ENCODE peak calls at places on chromosome 1, in six cellular contexts. S is adrenal gland, F is lung, Z is AG04449, D is activated B cell treated with CpG ODN at 0.5 μM for 24 hours, C is MCF 10A. N is an unnamed sample.
A peak's percentile ranks its signal among the peaks of the same experiment; 100 is the strongest.

GRCh38 chr1:1842360-1843146 is 48.3 kb downstream of the GNB1 start:
- DNase-seq in D (no peak), F (no peak), C (no peak), Z (no peak), S (no peak), N (no peak)

GRCh38 chr1:32893198-32894018 is 7.1 kb downstream of the HPCA start:
- DNase-seq in C (no peak), S (no peak), Z (no peak), D (no peak), F (no peak), N (peak; percentile 26)

GRCh38 chr1:15757575-15758401 is 807 bp upstream of the FBLIM1 start:
- DNase-seq in D (no peak), Z (no peak), C (peak; percentile 37), F (no peak), S (no peak), N (no peak)

GRCh38 chr1:196685506-196685905 is 33.7 kb downstream of the CFH start:
- DNase-seq in F (no peak), C (no peak), S (no peak), Z (no peak), D (no peak), N (no peak)

GRCh38 chr1:112316254-112316653 is 79.8 kb upstream of the CTTNBP2NL start:
- DNase-seq in F (no peak), Z (no peak), C (no peak), D (no peak), S (no peak), N (no peak)

GRCh38 chr1:77514871-77515776 is 167.3 kb downstream of the ZZZ3 start:
- DNase-seq in D (no peak), S (peak; percentile 34), Z (peak; percentile 46), F (no peak), C (no peak), N (no peak)

GRCh38 chr1:17190526-17190995 is 14.4 kb upstream of the PADI1 start:
- DNase-seq in S (no peak), D (no peak), Z (no peak), F (no peak), C (no peak), N (no peak)

GRCh38 chr1:111204211-111204883 is 3.9 kb upstream of the DENND2D start:
- DNase-seq in Z (no peak), C (no peak), F (peak; percentile 84), S (peak; percentile 53), D (peak; percentile 70), N (peak; percentile 59)

GRCh38 chr1:234934611-234935033 is 194.0 kb downstream of the TOMM20 start:
- DNase-seq in F (no peak), Z (peak; percentile 93), D (no peak), S (no peak), C (peak; percentile 38), N (no peak)

GRCh38 chr1:208036177-208036808 is 125.4 kb upstream of the CD34 start:
- DNase-seq in Z (no peak), C (peak; percentile 56), S (no peak), D (no peak), F (no peak), N (no peak)

GRCh38 chr1:43444827-43445225 is 8.9 kb downstream of the HYI start:
- DNase-seq in F (no peak), S (peak; percentile 39), Z (no peak), C (no peak), D (no peak), N (no peak)

GRCh38 chr1:212561501-212561931 is 47.0 kb upstream of the ATF3 start:
- DNase-seq in C (peak; percentile 50), Z (no peak), F (no peak), S (peak; percentile 73), D (no peak), N (no peak)

GRCh38 chr1:243745361-243745760 is 104.7 kb downstream of the AKT3 start:
- DNase-seq in Z (no peak), F (no peak), S (no peak), C (peak; percentile 40), D (no peak), N (no peak)

GRCh38 chr1:13710097-13710496 is 10.1 kb downstream of the PRDM2 start:
- DNase-seq in S (no peak), D (no peak), C (no peak), Z (no peak), F (no peak), N (no peak)

GRCh38 chr1:13714851-13715250 is 14.9 kb downstream of the PRDM2 start:
- DNase-seq in F (no peak), C (no peak), Z (no peak), D (no peak), S (no peak), N (no peak)
- TF ChIP-seq CTCF in F (no peak), C (peak; percentile 24), Z (no peak), D (no peak), S (no peak), N (no peak)

DNA sequence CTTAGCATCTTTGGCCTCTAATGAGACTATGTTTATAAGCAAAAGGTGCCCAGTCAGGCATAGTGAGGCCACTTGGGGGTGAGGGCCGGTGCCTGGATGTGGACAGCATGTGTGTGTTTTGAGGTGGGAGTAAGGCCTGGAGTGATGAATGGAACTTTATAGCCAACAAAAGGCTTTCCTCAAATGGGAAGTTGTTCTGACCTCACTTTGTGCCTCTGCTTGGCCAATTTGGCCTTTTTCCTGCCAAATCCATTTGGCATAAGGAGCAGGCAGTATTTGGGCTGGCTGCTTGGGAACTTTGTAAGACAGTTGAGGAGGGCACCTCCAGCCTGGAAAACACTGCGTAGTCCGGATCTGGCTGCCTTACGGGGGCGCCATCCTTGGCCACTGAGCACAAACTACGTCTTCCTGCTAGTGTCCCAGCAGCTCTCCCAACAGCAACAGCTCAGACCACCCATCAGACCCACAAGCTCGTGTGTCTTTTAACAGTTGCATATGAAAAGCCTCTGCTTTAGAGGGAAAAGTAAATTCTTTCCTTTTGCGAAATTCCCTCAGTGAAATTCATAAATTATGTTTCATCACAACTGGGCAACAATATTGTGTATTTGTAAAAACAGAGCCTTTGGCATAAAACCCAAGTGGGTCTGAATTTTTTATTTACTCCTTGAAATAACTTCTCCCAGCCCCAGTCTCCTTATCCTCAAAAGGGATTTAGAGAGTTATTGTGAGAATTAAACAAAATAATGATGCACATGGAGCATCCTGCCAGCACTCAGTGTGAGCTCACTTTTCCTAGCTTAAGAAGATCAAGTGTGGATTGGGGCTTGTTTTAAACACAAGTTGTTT is 322.9 kb downstream of the DISC1 start:
- DNase-seq in S (no peak), D (no peak), F (no peak), C (no peak), Z (no peak), N (no peak)
- TF ChIP-seq CTCF in S (no peak), D (no peak), F (no peak), C (no peak), Z (no peak), N (no peak)

GRCh38 chr1:230797376-230798186 is 50.4 kb downstream of the CAPN9 start:
- DNase-seq in F (peak; percentile 54), S (peak; percentile 69), Z (peak; percentile 34), D (no peak), C (peak; percentile 83), N (peak; percentile 49)
- TF ChIP-seq CTCF in F (peak; percentile 27), S (peak; percentile 78), Z (peak; percentile 84), D (no peak), C (peak; percentile 70), N (peak; percentile 53)

GRCh38 chr1:203508463-203508862 is 14.5 kb downstream of the OPTC start:
- DNase-seq in D (no peak), F (no peak), Z (no peak), C (no peak), S (no peak), N (no peak)
- TF ChIP-seq CTCF in D (no peak), F (no peak), Z (no peak), C (no peak), S (peak; percentile 15), N (no peak)